ENCODE peak calls at places on chromosomes 1 and 21, in four cellular contexts. One of them, this sample, is unnamed.

GRCh38 chr1:94385354-94385947 is 32.7 kb upstream of the ABCD3 start:
- DNase-seq in GM12878: no peak
- DNase-seq in K562: no peak
- DNase-seq in GM12892: no peak
- DNase-seq in this sample: no peak

GRCh38 chr1:1004780-1005697 is 5.1 kb upstream of the HES4 start:
- DNase-seq in K562: peak
- DNase-seq in GM12878: no peak
- DNase-seq in GM12892: no peak
- DNase-seq in this sample: no peak

GRCh38 chr1:57279909-57280666 is 143.8 kb downstream of the DAB1 start:
- DNase-seq in K562: no peak
- DNase-seq in GM12892: no peak
- DNase-seq in GM12878: no peak
- DNase-seq in this sample: no peak

GRCh38 chr1:179742717-179743678 is at the start of gene FAM163A:
- DNase-seq in K562: no peak
- DNase-seq in GM12892: no peak
- DNase-seq in GM12878: no peak
- DNase-seq in this sample: no peak

GRCh38 chr1:205933672-205934618 is 9.3 kb downstream of the SLC26A9 start:
- DNase-seq in K562: no peak
- DNase-seq in GM12892: no peak
- DNase-seq in GM12878: no peak
- DNase-seq in this sample: no peak

GRCh38 chr21:37787456-37787855 is 128.8 kb downstream of the KCNJ6 start:
- DNase-seq in GM12892: no peak
- DNase-seq in K562: no peak
- DNase-seq in GM12878: no peak
- DNase-seq in this sample: no peak

GRCh38 chr1:157137051-157137772 is 983 bp downstream of the ETV3 start:
- DNase-seq in K562: peak
- DNase-seq in GM12892: no peak
- DNase-seq in GM12878: no peak
- DNase-seq in this sample: no peak

GRCh38 chr21:42839271-42840231 is 39.8 kb downstream of the WDR4 start:
- DNase-seq in K562: peak
- DNase-seq in GM12892: no peak
- DNase-seq in GM12878: no peak
- DNase-seq in this sample: no peak

GRCh38 chr1:180724055-180724454 is 92.2 kb downstream of the XPR1 start:
- DNase-seq in K562: no peak
- DNase-seq in GM12892: no peak
- DNase-seq in GM12878: no peak
- DNase-seq in this sample: no peak

GRCh38 chr1:153533689-153534201 is 2.0 kb downstream of the S100A6 start:
- DNase-seq in GM12892: no peak
- DNase-seq in K562: peak
- DNase-seq in GM12878: no peak
- DNase-seq in this sample: no peak

GRCh38 chr1:63861055-63861691 is 87.4 kb downstream of the ROR1 start:
- DNase-seq in GM12878: no peak
- DNase-seq in GM12892: no peak
- DNase-seq in K562: no peak
- DNase-seq in this sample: no peak

GRCh38 chr1:208047476-208047934 is 136.6 kb upstream of the CD34 start:
- DNase-seq in GM12878: no peak
- DNase-seq in K562: no peak
- DNase-seq in GM12892: no peak
- DNase-seq in this sample: no peak
- TF ChIP-seq POLR2AphosphoS5 in GM12878: no peak
- TF ChIP-seq POLR2AphosphoS5 in K562: no peak
- TF ChIP-seq POLR2AphosphoS5 in GM12892: no peak
- TF ChIP-seq POLR2AphosphoS5 in this sample: no peak

GRCh38 chr1:246566128-246566807 is at the start of the genes CNST and TFB2M:
- DNase-seq in K562: peak
- DNase-seq in GM12892: peak
- DNase-seq in GM12878: peak
- DNase-seq in this sample: peak
- TF ChIP-seq POLR2A in K562: peak
- TF ChIP-seq POLR2A in GM12892: peak
- TF ChIP-seq POLR2A in GM12878: peak
- TF ChIP-seq POLR2A in this sample: peak

DNA sequence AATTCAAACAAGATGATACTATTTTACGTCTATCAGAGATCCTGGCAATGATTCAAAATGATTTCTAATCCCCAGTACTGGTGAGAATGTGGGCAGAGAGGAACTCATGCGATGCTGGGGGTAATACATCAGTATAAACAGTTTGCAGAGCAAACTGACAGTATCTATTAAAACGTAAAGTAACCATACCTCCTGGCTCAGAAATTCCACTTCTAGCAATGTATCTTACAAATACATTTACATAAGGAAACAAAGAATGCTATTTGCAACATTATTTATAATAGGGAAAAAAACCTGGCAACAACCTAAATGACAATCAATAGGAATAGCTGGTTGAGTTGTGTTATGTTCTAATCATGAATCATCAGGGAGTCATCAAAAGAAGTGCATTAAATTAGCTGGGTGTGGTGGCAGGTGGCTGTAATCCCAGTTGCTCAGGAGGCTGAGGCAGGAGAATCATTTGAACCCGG is 15.9 kb downstream of the RCAN1 start:
- DNase-seq in GM12892: no peak
- DNase-seq in K562: no peak
- DNase-seq in GM12878: no peak
- DNase-seq in this sample: no peak
- TF ChIP-seq TAF1 in GM12892: no peak
- TF ChIP-seq TAF1 in K562: no peak
- TF ChIP-seq TAF1 in GM12878: no peak
- TF ChIP-seq TAF1 in this sample: no peak

GRCh38 chr1:246632584-246633168 is 66.4 kb downstream of the CNST start:
- DNase-seq in GM12878: no peak
- DNase-seq in GM12892: no peak
- DNase-seq in K562: no peak
- DNase-seq in this sample: no peak
- TF ChIP-seq POLR2AphosphoS5 in GM12878: no peak
- TF ChIP-seq POLR2AphosphoS5 in GM12892: no peak
- TF ChIP-seq POLR2AphosphoS5 in K562: no peak
- TF ChIP-seq POLR2AphosphoS5 in this sample: no peak

DNA sequence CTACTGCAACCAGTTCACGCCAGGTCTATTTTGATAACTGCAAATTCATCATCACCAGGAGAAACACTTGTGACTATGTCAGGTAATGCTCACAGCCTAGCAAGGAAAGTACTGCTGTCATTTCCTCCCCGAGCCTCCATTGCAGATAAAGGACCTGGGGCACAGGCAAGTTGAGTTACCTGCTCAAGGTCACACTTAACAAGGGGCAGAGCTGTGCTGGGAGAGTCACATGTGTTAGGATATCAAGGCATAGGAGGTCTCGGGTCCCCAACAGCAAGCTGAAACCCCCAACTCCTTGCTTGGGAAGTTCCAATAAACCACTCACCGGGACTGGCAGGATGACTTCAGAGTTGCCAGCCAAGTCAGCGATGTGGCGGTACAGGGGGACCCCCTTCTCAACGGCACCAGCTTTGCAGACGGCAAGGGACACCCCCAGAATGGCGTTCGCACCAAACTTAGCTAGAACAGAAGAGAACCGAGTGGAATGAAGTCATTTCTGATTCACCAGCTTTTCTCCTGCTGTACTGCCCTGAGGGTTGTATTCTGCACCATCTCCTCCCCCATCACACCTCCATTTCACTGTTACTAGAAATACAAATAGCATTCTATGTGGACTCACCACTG is 11.6 kb downstream of the ENO1 start:
- DNase-seq in K562: no peak
- DNase-seq in GM12892: no peak
- DNase-seq in GM12878: no peak
- DNase-seq in this sample: no peak
- TF ChIP-seq POLR2A in K562: peak
- TF ChIP-seq POLR2A in GM12892: peak
- TF ChIP-seq POLR2A in GM12878: peak
- TF ChIP-seq POLR2A in this sample: peak

GRCh38 chr1:209600541-209600940 is 17.0 kb downstream of the CAMK1G start:
- DNase-seq in GM12892: no peak
- DNase-seq in GM12878: no peak
- DNase-seq in K562: no peak
- DNase-seq in this sample: no peak

GRCh38 chr1:209597496-209597895 is 14.0 kb downstream of the CAMK1G start:
- DNase-seq in K562: no peak
- DNase-seq in GM12892: no peak
- DNase-seq in GM12878: no peak
- DNase-seq in this sample: no peak

GRCh38 chr1:209607102-209607794 is 23.7 kb downstream of the CAMK1G start:
- DNase-seq in GM12878: peak
- DNase-seq in GM12892: no peak
- DNase-seq in K562: no peak
- DNase-seq in this sample: no peak

GRCh38 chr1:209603877-209604276 is 20.4 kb downstream of the CAMK1G start:
- DNase-seq in GM12892: no peak
- DNase-seq in GM12878: no peak
- DNase-seq in K562: no peak
- DNase-seq in this sample: no peak

GRCh38 chr1:209601809-209602657 is 18.5 kb downstream of the CAMK1G start:
- DNase-seq in K562: no peak
- DNase-seq in GM12892: no peak
- DNase-seq in GM12878: no peak
- DNase-seq in this sample: no peak
- TF ChIP-seq TAF1 in K562: no peak
- TF ChIP-seq TAF1 in GM12892: no peak
- TF ChIP-seq TAF1 in GM12878: no peak
- TF ChIP-seq TAF1 in this sample: no peak

DNA sequence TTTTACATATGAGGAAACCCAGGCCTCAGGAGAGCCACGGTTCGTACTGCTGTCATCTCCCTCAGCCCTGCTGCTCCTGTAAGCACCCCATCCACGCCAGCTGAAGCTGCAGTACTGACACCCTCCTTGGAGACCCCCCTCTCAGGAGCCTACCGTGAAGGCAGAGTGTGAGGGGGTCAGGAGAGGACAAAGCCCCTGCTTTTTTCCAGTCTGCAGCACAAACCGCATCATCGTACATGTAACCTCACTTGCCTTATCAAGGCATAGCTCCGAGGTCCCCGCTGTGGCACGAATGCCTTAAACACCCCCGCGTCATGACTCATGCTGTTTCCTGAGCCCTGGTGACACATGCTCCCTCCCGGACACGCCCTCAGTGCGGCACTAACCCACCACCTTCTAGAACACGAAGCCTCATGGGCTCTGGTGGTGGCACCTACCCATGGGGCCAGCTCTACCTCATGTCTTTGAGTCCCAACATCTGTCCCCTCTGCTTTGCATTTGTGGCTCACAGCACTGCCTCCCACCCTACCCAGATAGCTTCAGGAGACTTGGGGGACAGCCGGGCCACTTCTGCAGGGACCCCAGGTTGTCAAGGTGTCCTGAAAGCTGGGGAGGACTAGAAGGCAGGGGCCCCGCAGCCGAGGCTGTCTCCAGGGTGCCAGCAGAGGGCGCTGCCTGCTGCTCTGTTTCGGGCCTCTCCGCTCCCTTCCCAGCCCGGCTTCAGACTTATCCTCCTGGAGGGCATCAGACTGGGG is 4.9 kb downstream of the SH3BGRL3 start:
- DNase-seq in GM12878: no peak
- DNase-seq in GM12892: peak
- DNase-seq in K562: peak
- DNase-seq in this sample: peak
- TF ChIP-seq POLR2AphosphoS5 in GM12878: peak
- TF ChIP-seq POLR2AphosphoS5 in GM12892: no peak
- TF ChIP-seq POLR2AphosphoS5 in K562: peak
- TF ChIP-seq POLR2AphosphoS5 in this sample: no peak

DNA sequence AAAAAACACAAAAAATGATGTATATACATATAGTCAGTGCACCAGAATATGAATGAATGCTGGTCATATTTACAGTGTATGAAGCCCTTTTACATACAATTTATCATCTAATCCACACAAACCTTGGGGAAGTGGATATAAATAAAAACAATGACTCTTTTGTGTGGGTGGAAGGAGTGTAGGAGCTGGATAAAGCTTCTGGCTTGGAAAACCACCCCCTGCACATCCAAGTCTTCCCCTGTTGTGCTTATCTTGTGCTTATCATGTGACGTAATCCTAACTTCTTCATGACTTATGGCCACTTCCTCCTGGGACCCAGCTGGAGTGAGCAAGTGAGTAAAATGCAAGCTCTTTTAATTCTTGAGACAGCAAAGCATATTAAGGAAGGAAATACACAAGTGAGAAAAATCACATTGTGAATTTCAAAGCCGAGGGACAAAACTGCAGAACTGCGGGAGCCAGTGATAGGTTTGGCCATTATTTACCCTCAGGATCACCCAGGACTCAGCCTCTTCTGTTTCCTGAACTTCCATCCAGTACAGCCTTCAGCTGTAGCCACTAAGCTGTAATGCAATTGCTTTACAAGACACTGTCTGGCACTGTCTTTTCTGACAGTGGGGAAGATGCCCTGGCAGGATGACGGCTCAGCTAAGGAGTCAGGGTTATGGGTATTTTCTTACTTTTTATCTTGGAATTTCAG is 104.0 kb upstream of the PPM1J start:
- DNase-seq in GM12878: no peak
- DNase-seq in K562: peak
- DNase-seq in GM12892: no peak
- DNase-seq in this sample: no peak
- TF ChIP-seq POLR2A in GM12878: no peak
- TF ChIP-seq POLR2A in K562: no peak
- TF ChIP-seq POLR2A in GM12892: no peak
- TF ChIP-seq POLR2A in this sample: no peak